ENCODE peak calls at places on chromosomes 11 and 22, in ten cellular contexts. One of them, this sample, is unnamed.

GRCh38 chr11:92784313-92784712 is 185.1 kb upstream of the MTNR1B start:
- DNase-seq in fibroblast of lung: no peak
- DNase-seq in HepG2: no peak
- DNase-seq in fibroblast of villous mesenchyme: no peak
- DNase-seq in fibroblast of pulmonary artery: no peak
- DNase-seq in body of pancreas: no peak
- DNase-seq in esophagus muscularis mucosa: no peak
- DNase-seq in kidney: no peak
- DNase-seq in cardiac muscle cell: no peak
- DNase-seq in OCI-LY7: no peak
- DNase-seq in this sample: no peak

GRCh38 chr11:120151536-120151935 is 13.6 kb upstream of the TRIM29 start:
- DNase-seq in fibroblast of lung: no peak
- DNase-seq in HepG2: no peak
- DNase-seq in fibroblast of villous mesenchyme: no peak
- DNase-seq in fibroblast of pulmonary artery: no peak
- DNase-seq in body of pancreas: no peak
- DNase-seq in esophagus muscularis mucosa: no peak
- DNase-seq in kidney: no peak
- DNase-seq in cardiac muscle cell: peak
- DNase-seq in OCI-LY7: no peak
- DNase-seq in this sample: no peak

GRCh38 chr22:38824587-38824986 is 19.2 kb downstream of the NPTXR start:
- DNase-seq in fibroblast of lung: peak
- DNase-seq in HepG2: peak
- DNase-seq in fibroblast of villous mesenchyme: peak
- DNase-seq in fibroblast of pulmonary artery: peak
- DNase-seq in body of pancreas: peak
- DNase-seq in esophagus muscularis mucosa: no peak
- DNase-seq in kidney: peak
- DNase-seq in cardiac muscle cell: peak
- DNase-seq in OCI-LY7: peak
- DNase-seq in this sample: peak

GRCh38 chr11:35316161-35316560 is 103.2 kb downstream of the SLC1A2 start:
- DNase-seq in fibroblast of lung: peak
- DNase-seq in HepG2: no peak
- DNase-seq in fibroblast of villous mesenchyme: no peak
- DNase-seq in fibroblast of pulmonary artery: no peak
- DNase-seq in body of pancreas: no peak
- DNase-seq in esophagus muscularis mucosa: no peak
- DNase-seq in kidney: no peak
- DNase-seq in cardiac muscle cell: no peak
- DNase-seq in OCI-LY7: no peak
- DNase-seq in this sample: no peak

GRCh38 chr11:34261820-34262219 is 96.0 kb downstream of the ABTB2 start:
- DNase-seq in fibroblast of lung: no peak
- DNase-seq in HepG2: no peak
- DNase-seq in fibroblast of villous mesenchyme: no peak
- DNase-seq in fibroblast of pulmonary artery: no peak
- DNase-seq in body of pancreas: no peak
- DNase-seq in esophagus muscularis mucosa: no peak
- DNase-seq in kidney: no peak
- DNase-seq in cardiac muscle cell: no peak
- DNase-seq in OCI-LY7: no peak
- DNase-seq in this sample: no peak

GRCh38 chr22:27513021-27513420 is 288.5 kb downstream of the MN1 start:
- DNase-seq in fibroblast of lung: no peak
- DNase-seq in HepG2: no peak
- DNase-seq in fibroblast of villous mesenchyme: no peak
- DNase-seq in fibroblast of pulmonary artery: peak
- DNase-seq in body of pancreas: no peak
- DNase-seq in esophagus muscularis mucosa: no peak
- DNase-seq in kidney: no peak
- DNase-seq in cardiac muscle cell: no peak
- DNase-seq in OCI-LY7: no peak
- DNase-seq in this sample: peak

GRCh38 chr22:41288245-41288946 is 2.4 kb upstream of the RANGAP1 start:
- DNase-seq in fibroblast of lung: peak
- DNase-seq in HepG2: peak
- DNase-seq in fibroblast of villous mesenchyme: peak
- DNase-seq in fibroblast of pulmonary artery: peak
- DNase-seq in body of pancreas: peak
- DNase-seq in esophagus muscularis mucosa: no peak
- DNase-seq in kidney: peak
- DNase-seq in cardiac muscle cell: peak
- DNase-seq in OCI-LY7: no peak
- DNase-seq in this sample: peak

GRCh38 chr11:129895126-129896041 is at the start of gene NFRKB:
- DNase-seq in fibroblast of lung: peak
- DNase-seq in HepG2: peak
- DNase-seq in fibroblast of villous mesenchyme: peak
- DNase-seq in fibroblast of pulmonary artery: peak
- DNase-seq in body of pancreas: peak
- DNase-seq in esophagus muscularis mucosa: peak
- DNase-seq in kidney: peak
- DNase-seq in cardiac muscle cell: peak
- DNase-seq in OCI-LY7: peak
- DNase-seq in this sample: no peak

GRCh38 chr11:17163296-17163695 is 44.5 kb downstream of the PIK3C2A start:
- DNase-seq in fibroblast of lung: no peak
- DNase-seq in HepG2: no peak
- DNase-seq in fibroblast of villous mesenchyme: no peak
- DNase-seq in fibroblast of pulmonary artery: no peak
- DNase-seq in body of pancreas: no peak
- DNase-seq in esophagus muscularis mucosa: no peak
- DNase-seq in kidney: no peak
- DNase-seq in cardiac muscle cell: no peak
- DNase-seq in OCI-LY7: no peak
- DNase-seq in this sample: no peak

GRCh38 chr11:17164361-17165246 is 43.2 kb downstream of the PIK3C2A start:
- DNase-seq in fibroblast of lung: peak
- DNase-seq in HepG2: peak
- DNase-seq in fibroblast of villous mesenchyme: peak
- DNase-seq in fibroblast of pulmonary artery: no peak
- DNase-seq in body of pancreas: no peak
- DNase-seq in esophagus muscularis mucosa: no peak
- DNase-seq in kidney: no peak
- DNase-seq in cardiac muscle cell: no peak
- DNase-seq in OCI-LY7: no peak
- DNase-seq in this sample: no peak

GRCh38 chr11:17163742-17164141 is 44.0 kb downstream of the PIK3C2A start:
- DNase-seq in fibroblast of lung: no peak
- DNase-seq in HepG2: no peak
- DNase-seq in fibroblast of villous mesenchyme: no peak
- DNase-seq in fibroblast of pulmonary artery: no peak
- DNase-seq in body of pancreas: no peak
- DNase-seq in esophagus muscularis mucosa: no peak
- DNase-seq in kidney: no peak
- DNase-seq in cardiac muscle cell: no peak
- DNase-seq in OCI-LY7: no peak
- DNase-seq in this sample: no peak

GRCh38 chr11:17162376-17162775 is 45.4 kb downstream of the PIK3C2A start:
- DNase-seq in fibroblast of lung: no peak
- DNase-seq in HepG2: no peak
- DNase-seq in fibroblast of villous mesenchyme: no peak
- DNase-seq in fibroblast of pulmonary artery: no peak
- DNase-seq in body of pancreas: no peak
- DNase-seq in esophagus muscularis mucosa: no peak
- DNase-seq in kidney: no peak
- DNase-seq in cardiac muscle cell: no peak
- DNase-seq in OCI-LY7: no peak
- DNase-seq in this sample: no peak

DNA sequence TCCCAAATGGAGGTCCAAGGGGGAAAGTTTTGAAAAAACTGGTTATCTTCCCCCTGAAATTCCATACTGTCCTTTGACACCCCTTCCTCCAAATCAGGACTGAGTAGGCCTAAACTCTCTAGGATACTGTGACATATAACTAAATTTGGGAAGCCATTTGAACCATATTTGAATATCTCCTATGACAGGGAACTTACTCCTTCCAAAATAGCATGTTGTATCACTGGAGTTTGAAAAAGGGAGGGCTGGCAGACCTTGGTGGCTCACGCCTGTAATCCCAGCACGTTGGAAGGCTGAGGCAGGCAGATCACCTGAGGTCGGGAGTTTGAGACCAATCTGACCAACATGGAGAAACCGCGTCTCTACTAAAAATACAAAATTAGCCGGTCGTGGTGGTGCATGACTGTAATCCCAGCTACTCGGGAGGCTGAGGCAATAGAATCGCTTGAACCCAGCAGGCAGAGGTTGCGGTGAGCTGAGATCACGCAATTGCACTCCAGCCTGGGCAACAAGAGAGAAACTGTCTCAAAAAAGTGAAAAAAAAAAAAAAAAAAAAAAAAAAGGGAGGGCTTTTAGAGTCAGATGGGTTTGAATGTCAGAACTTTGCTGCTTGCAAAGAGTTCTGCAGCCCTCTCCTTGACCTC is 42.4 kb downstream of the PIK3C2A start:
- DNase-seq in fibroblast of lung: no peak
- DNase-seq in HepG2: no peak
- DNase-seq in fibroblast of villous mesenchyme: no peak
- DNase-seq in fibroblast of pulmonary artery: no peak
- DNase-seq in body of pancreas: no peak
- DNase-seq in esophagus muscularis mucosa: no peak
- DNase-seq in kidney: no peak
- DNase-seq in cardiac muscle cell: no peak
- DNase-seq in OCI-LY7: no peak
- DNase-seq in this sample: no peak
- H3K4me3 ChIP-seq in fibroblast of lung: no peak
- H3K4me3 ChIP-seq in HepG2: no peak
- H3K4me3 ChIP-seq in fibroblast of villous mesenchyme: no peak
- H3K4me3 ChIP-seq in fibroblast of pulmonary artery: no peak
- H3K4me3 ChIP-seq in body of pancreas: no peak
- H3K4me3 ChIP-seq in esophagus muscularis mucosa: no peak
- H3K4me3 ChIP-seq in kidney: no peak
- H3K4me3 ChIP-seq in cardiac muscle cell: no peak
- H3K4me3 ChIP-seq in OCI-LY7: no peak
- H3K4me3 ChIP-seq in this sample: no peak

DNA sequence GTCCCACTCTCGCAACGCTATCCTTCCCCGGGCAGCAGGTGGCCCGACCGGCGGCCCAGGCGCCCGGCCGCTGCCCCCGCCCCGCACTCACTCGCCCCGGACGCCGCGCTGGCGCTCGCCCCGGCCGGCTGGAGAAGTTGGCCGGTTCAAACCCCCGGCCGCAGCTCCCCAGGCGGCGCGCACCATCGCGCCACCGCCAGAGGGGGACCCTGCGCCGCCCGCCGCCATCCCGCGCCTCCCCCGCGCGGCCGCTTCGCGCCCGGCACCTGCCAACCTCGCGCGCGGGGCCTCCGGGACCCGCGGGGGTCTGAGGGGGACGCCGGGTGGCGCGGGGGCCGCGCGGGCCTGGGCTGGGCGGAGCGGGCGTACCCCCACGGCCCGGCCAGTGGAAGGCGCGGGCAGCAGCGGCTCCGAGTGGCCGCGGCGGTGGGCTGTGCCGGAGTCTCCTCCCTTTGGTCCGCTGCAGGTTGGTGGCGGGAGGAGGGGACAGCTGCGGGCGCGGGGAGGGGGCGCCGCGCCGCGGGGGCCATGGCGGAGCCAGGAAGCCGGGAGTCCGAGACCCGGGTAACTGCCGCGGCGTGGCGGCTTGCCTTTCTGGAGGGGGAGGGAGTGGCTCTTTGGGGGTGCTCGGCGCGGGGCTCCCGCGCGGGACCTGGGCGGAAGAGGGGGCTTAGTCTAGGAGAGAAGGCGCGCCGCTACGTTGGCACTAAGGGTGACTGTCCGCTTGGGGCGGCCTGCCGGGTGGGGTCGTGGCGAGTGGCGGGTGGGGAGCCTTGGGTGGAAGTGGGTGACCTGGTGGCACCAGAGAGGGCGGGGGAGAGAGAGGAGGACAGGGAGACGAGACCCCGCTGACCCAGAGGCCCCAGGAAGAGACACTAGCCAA is at the start of the genes MPST and TST:
- DNase-seq in fibroblast of lung: peak
- DNase-seq in HepG2: peak
- DNase-seq in fibroblast of villous mesenchyme: peak
- DNase-seq in fibroblast of pulmonary artery: peak
- DNase-seq in body of pancreas: peak
- DNase-seq in esophagus muscularis mucosa: no peak
- DNase-seq in kidney: peak
- DNase-seq in cardiac muscle cell: peak
- DNase-seq in OCI-LY7: peak
- DNase-seq in this sample: no peak
- TF ChIP-seq CTCF in fibroblast of lung: no peak
- TF ChIP-seq CTCF in HepG2: peak
- TF ChIP-seq CTCF in fibroblast of villous mesenchyme: no peak
- TF ChIP-seq CTCF in fibroblast of pulmonary artery: no peak
- TF ChIP-seq CTCF in body of pancreas: peak
- TF ChIP-seq CTCF in esophagus muscularis mucosa: peak
- TF ChIP-seq CTCF in kidney: peak
- TF ChIP-seq CTCF in cardiac muscle cell: no peak
- TF ChIP-seq CTCF in OCI-LY7: peak
- TF ChIP-seq CTCF in this sample: no peak

GRCh38 chr11:103322861-103323260 is 213.6 kb downstream of the DYNC2H1 start:
- DNase-seq in fibroblast of lung: peak
- DNase-seq in HepG2: no peak
- DNase-seq in fibroblast of villous mesenchyme: peak
- DNase-seq in fibroblast of pulmonary artery: peak
- DNase-seq in body of pancreas: no peak
- DNase-seq in esophagus muscularis mucosa: no peak
- DNase-seq in kidney: no peak
- DNase-seq in cardiac muscle cell: peak
- DNase-seq in OCI-LY7: no peak
- DNase-seq in this sample: peak

GRCh38 chr11:103327721-103328120 is 218.5 kb downstream of the DYNC2H1 start:
- DNase-seq in fibroblast of lung: no peak
- DNase-seq in HepG2: no peak
- DNase-seq in fibroblast of villous mesenchyme: peak
- DNase-seq in fibroblast of pulmonary artery: peak
- DNase-seq in body of pancreas: no peak
- DNase-seq in esophagus muscularis mucosa: no peak
- DNase-seq in kidney: no peak
- DNase-seq in cardiac muscle cell: peak
- DNase-seq in OCI-LY7: no peak
- DNase-seq in this sample: no peak

GRCh38 chr11:103326070-103326794 is 217.0 kb downstream of the DYNC2H1 start:
- DNase-seq in fibroblast of lung: peak
- DNase-seq in HepG2: peak
- DNase-seq in fibroblast of villous mesenchyme: peak
- DNase-seq in fibroblast of pulmonary artery: peak
- DNase-seq in body of pancreas: peak
- DNase-seq in esophagus muscularis mucosa: no peak
- DNase-seq in kidney: peak
- DNase-seq in cardiac muscle cell: peak
- DNase-seq in OCI-LY7: peak
- DNase-seq in this sample: no peak

GRCh38 chr11:103325686-103326069 is 216.5 kb downstream of the DYNC2H1 start:
- DNase-seq in fibroblast of lung: no peak
- DNase-seq in HepG2: no peak
- DNase-seq in fibroblast of villous mesenchyme: no peak
- DNase-seq in fibroblast of pulmonary artery: no peak
- DNase-seq in body of pancreas: no peak
- DNase-seq in esophagus muscularis mucosa: no peak
- DNase-seq in kidney: no peak
- DNase-seq in cardiac muscle cell: no peak
- DNase-seq in OCI-LY7: no peak
- DNase-seq in this sample: no peak
- H3K4me3 ChIP-seq in fibroblast of lung: no peak
- H3K4me3 ChIP-seq in HepG2: no peak
- H3K4me3 ChIP-seq in fibroblast of villous mesenchyme: no peak
- H3K4me3 ChIP-seq in fibroblast of pulmonary artery: no peak
- H3K4me3 ChIP-seq in body of pancreas: no peak
- H3K4me3 ChIP-seq in esophagus muscularis mucosa: no peak
- H3K4me3 ChIP-seq in kidney: peak
- H3K4me3 ChIP-seq in cardiac muscle cell: no peak
- H3K4me3 ChIP-seq in OCI-LY7: no peak
- H3K4me3 ChIP-seq in this sample: no peak

GRCh38 chr11:45180888-45181594 is 34.6 kb downstream of the PRDM11 start:
- DNase-seq in fibroblast of lung: peak
- DNase-seq in HepG2: no peak
- DNase-seq in fibroblast of villous mesenchyme: peak
- DNase-seq in fibroblast of pulmonary artery: peak
- DNase-seq in body of pancreas: peak
- DNase-seq in esophagus muscularis mucosa: no peak
- DNase-seq in kidney: peak
- DNase-seq in cardiac muscle cell: peak
- DNase-seq in OCI-LY7: no peak
- DNase-seq in this sample: no peak

GRCh38 chr11:45181595-45182550 is 35.4 kb downstream of the PRDM11 start:
- DNase-seq in fibroblast of lung: no peak
- DNase-seq in HepG2: no peak
- DNase-seq in fibroblast of villous mesenchyme: no peak
- DNase-seq in fibroblast of pulmonary artery: no peak
- DNase-seq in body of pancreas: no peak
- DNase-seq in esophagus muscularis mucosa: no peak
- DNase-seq in kidney: no peak
- DNase-seq in cardiac muscle cell: no peak
- DNase-seq in OCI-LY7: no peak
- DNase-seq in this sample: no peak

GRCh38 chr11:45185228-45185729 is 38.8 kb downstream of the PRDM11 start:
- DNase-seq in fibroblast of lung: no peak
- DNase-seq in HepG2: no peak
- DNase-seq in fibroblast of villous mesenchyme: no peak
- DNase-seq in fibroblast of pulmonary artery: no peak
- DNase-seq in body of pancreas: no peak
- DNase-seq in esophagus muscularis mucosa: no peak
- DNase-seq in kidney: no peak
- DNase-seq in cardiac muscle cell: no peak
- DNase-seq in OCI-LY7: no peak
- DNase-seq in this sample: no peak

GRCh38 chr11:45184640-45185039 is 38.2 kb downstream of the PRDM11 start:
- DNase-seq in fibroblast of lung: no peak
- DNase-seq in HepG2: no peak
- DNase-seq in fibroblast of villous mesenchyme: no peak
- DNase-seq in fibroblast of pulmonary artery: no peak
- DNase-seq in body of pancreas: no peak
- DNase-seq in esophagus muscularis mucosa: no peak
- DNase-seq in kidney: no peak
- DNase-seq in cardiac muscle cell: no peak
- DNase-seq in OCI-LY7: no peak
- DNase-seq in this sample: no peak

GRCh38 chr11:45182902-45183301 is 36.5 kb downstream of the PRDM11 start:
- DNase-seq in fibroblast of lung: peak
- DNase-seq in HepG2: no peak
- DNase-seq in fibroblast of villous mesenchyme: peak
- DNase-seq in fibroblast of pulmonary artery: peak
- DNase-seq in body of pancreas: peak
- DNase-seq in esophagus muscularis mucosa: no peak
- DNase-seq in kidney: no peak
- DNase-seq in cardiac muscle cell: peak
- DNase-seq in OCI-LY7: peak
- DNase-seq in this sample: no peak
- TF ChIP-seq CTCF in fibroblast of lung: peak
- TF ChIP-seq CTCF in HepG2: peak
- TF ChIP-seq CTCF in fibroblast of villous mesenchyme: peak
- TF ChIP-seq CTCF in fibroblast of pulmonary artery: peak
- TF ChIP-seq CTCF in body of pancreas: peak
- TF ChIP-seq CTCF in esophagus muscularis mucosa: peak
- TF ChIP-seq CTCF in kidney: peak
- TF ChIP-seq CTCF in cardiac muscle cell: peak
- TF ChIP-seq CTCF in OCI-LY7: peak
- TF ChIP-seq CTCF in this sample: peak

This sample was measured in LNCaP clone FGC.